ENCODE peak calls at places on chromosomes 12 and 14, in seven cellular contexts. A is cardiac muscle cell; H is CD8-positive, alpha-beta T cell; T is astrocyte of the spinal cord; R is upper lobe of right lung; C is adrenal gland; I is astrocyte of the cerebellum. F is an unnamed sample.
A peak's percentile ranks its signal among the peaks of the same experiment; 100 is the strongest.

GRCh38 chr12:111330800-111331752 is 37.8 kb downstream of the PHETA1 start:
- DNase-seq in T (peak; percentile 50), A (peak; percentile 56), H (no peak), R (no peak), C (no peak), I (peak; percentile 4), F (no peak)

GRCh38 chr12:68792952-68793351 is 15.0 kb upstream of the MDM2 start:
- DNase-seq in A (no peak), R (no peak), I (no peak), T (peak; percentile 22), H (no peak), C (peak; percentile 62), F (no peak)

GRCh38 chr12:53170245-53170644 is 10.3 kb upstream of the ZNF740 start:
- DNase-seq in T (no peak), R (no peak), H (no peak), A (no peak), C (peak; percentile 35), I (no peak), F (no peak)

GRCh38 chr12:16246264-16246663 is 31.2 kb downstream of the SLC15A5 start:
- DNase-seq in I (no peak), T (no peak), R (no peak), A (no peak), C (no peak), H (no peak), F (no peak)

GRCh38 chr14:22850944-22851790 is 14.8 kb downstream of the MMP14 start:
- DNase-seq in I (peak; percentile 89), A (no peak), C (peak; percentile 90), H (no peak), R (peak; percentile 77), T (peak; percentile 95), F (no peak)

GRCh38 chr14:85415015-85415712 is 114.8 kb upstream of the FLRT2 start:
- DNase-seq in I (peak; percentile 42), R (no peak), A (no peak), T (peak; percentile 94), H (no peak), C (peak; percentile 53), F (no peak)

GRCh38 chr12:67512061-67512460 is 136.5 kb upstream of the DYRK2 start:
- DNase-seq in R (no peak), I (peak; percentile 27), A (no peak), H (no peak), T (no peak), C (no peak), F (no peak)

GRCh38 chr14:78083837-78084236 is 86.3 kb upstream of the NRXN3 start:
- DNase-seq in A (no peak), T (no peak), R (no peak), I (no peak), C (no peak), H (no peak), F (no peak)

GRCh38 chr14:68043752-68044151 is 224.2 kb downstream of the RAD51B start:
- DNase-seq in H (no peak), R (no peak), I (no peak), T (no peak), A (no peak), C (no peak), F (no peak)

GRCh38 chr14:59918824-59919581 is 941 bp upstream of the LRRC9 start:
- DNase-seq in H (peak; percentile 12), R (no peak), A (peak; percentile 51), I (peak; percentile 50), C (peak; percentile 60), T (peak; percentile 55), F (no peak)

GRCh38 chr14:90003526-90004312 is 48.0 kb downstream of the TDP1 start:
- DNase-seq in A (no peak), C (no peak), I (no peak), R (no peak), H (no peak), T (no peak), F (no peak)

GRCh38 chr12:47022296-47022695 is 57.1 kb upstream of the PCED1B start:
- DNase-seq in I (peak; percentile 59), H (no peak), A (no peak), C (no peak), R (no peak), T (peak; percentile 82), F (no peak)

GRCh38 chr12:11348439-11348838 is 38.2 kb upstream of the PRB4 start:
- DNase-seq in T (no peak), H (no peak), A (no peak), C (no peak), I (no peak), R (no peak), F (no peak)

GRCh38 chr12:18165422-18165871 is 75.5 kb upstream of the RERGL start:
- DNase-seq in A (no peak), T (peak; percentile 68), H (no peak), I (peak; percentile 29), C (no peak), R (no peak), F (no peak)

GRCh38 chr14:89836830-89837469 is 117.6 kb downstream of the EFCAB11 start:
- DNase-seq in C (no peak), T (no peak), R (no peak), I (no peak), A (no peak), H (no peak), F (no peak)

GRCh38 chr14:94540031-94540794 is 21.0 kb upstream of the SERPINA4 start:
- DNase-seq in C (peak; percentile 60), H (no peak), R (no peak), T (peak; percentile 58), I (no peak), A (no peak), F (no peak)

GRCh38 chr14:95838862-95839261 is 37.8 kb upstream of the TUNAR start:
- DNase-seq in I (no peak), C (no peak), A (no peak), T (no peak), R (no peak), H (no peak), F (no peak)

GRCh38 chr12:15118946-15119345 is 102.3 kb downstream of the RERG start:
- DNase-seq in T (no peak), C (no peak), R (no peak), I (no peak), H (no peak), A (no peak), F (no peak)

GRCh38 chr12:131323879-131324278 is 370.2 kb downstream of the ADGRD1 start:
- DNase-seq in T (no peak), A (no peak), R (no peak), H (no peak), C (no peak), I (no peak), F (no peak)

GRCh38 chr14:57982802-57983201 is 116.9 kb upstream of the SLC35F4 start:
- DNase-seq in T (no peak), H (no peak), R (peak; percentile 75), A (peak; percentile 24), I (no peak), C (peak; percentile 68), F (no peak)

GRCh38 chr12:128938886-128939285 is 85.6 kb downstream of the GLT1D1 start:
- DNase-seq in T (no peak), I (no peak), C (no peak), R (no peak), A (no peak), H (no peak), F (no peak)

GRCh38 chr12:109796057-109796456 is 37.1 kb downstream of the TRPV4 start:
- DNase-seq in R (no peak), A (no peak), I (no peak), H (no peak), T (no peak), C (no peak), F (no peak)

GRCh38 chr12:58364389-58365086 is 423.2 kb downstream of the ATP23 start:
- DNase-seq in R (no peak), C (no peak), A (no peak), I (peak; percentile 99), H (no peak), T (peak; percentile 99), F (no peak)
- TF ChIP-seq CTCF in R (no peak), C (no peak), A (no peak), I (no peak), H (no peak), T (no peak), F (no peak)

GRCh38 chr14:37711499-37712475 is 116.4 kb downstream of the TTC6 start:
- DNase-seq in T (no peak), H (no peak), R (no peak), A (no peak), C (no peak), I (no peak), F (no peak)

GRCh38 chr14:37707716-37708115 is 112.3 kb downstream of the TTC6 start:
- DNase-seq in C (no peak), I (no peak), R (no peak), A (no peak), H (no peak), T (no peak), F (no peak)

GRCh38 chr14:37708481-37708880 is 113.1 kb downstream of the TTC6 start:
- DNase-seq in A (no peak), I (no peak), H (no peak), T (peak; percentile 23), R (no peak), C (no peak), F (no peak)

GRCh38 chr14:37712976-37713431 is 117.6 kb downstream of the TTC6 start:
- DNase-seq in I (no peak), H (no peak), T (no peak), A (no peak), R (no peak), C (no peak), F (no peak)

GRCh38 chr14:37709419-37710195 is 114.2 kb downstream of the TTC6 start:
- DNase-seq in H (no peak), I (peak; percentile 22), R (no peak), T (peak; percentile 39), A (no peak), C (no peak), F (no peak)
- TF ChIP-seq CTCF in H (no peak), I (peak; percentile 27), R (peak; percentile 34), T (peak; percentile 48), A (peak; percentile 38), C (peak; percentile 23), F (no peak)

GRCh38 chr14:93195316-93195999 is 10.3 kb downstream of the LYSET start:
- DNase-seq in H (no peak), T (no peak), A (no peak), I (no peak), C (no peak), R (no peak), F (no peak)

GRCh38 chr14:93199031-93199430 is 7.8 kb downstream of the GON7 start:
- DNase-seq in T (no peak), A (no peak), R (no peak), C (no peak), I (no peak), H (no peak), F (no peak)

GRCh38 chr14:93201155-93201704 is 5.6 kb downstream of the GON7 start:
- DNase-seq in C (no peak), A (no peak), R (no peak), T (no peak), I (no peak), H (no peak), F (no peak)

DNA sequence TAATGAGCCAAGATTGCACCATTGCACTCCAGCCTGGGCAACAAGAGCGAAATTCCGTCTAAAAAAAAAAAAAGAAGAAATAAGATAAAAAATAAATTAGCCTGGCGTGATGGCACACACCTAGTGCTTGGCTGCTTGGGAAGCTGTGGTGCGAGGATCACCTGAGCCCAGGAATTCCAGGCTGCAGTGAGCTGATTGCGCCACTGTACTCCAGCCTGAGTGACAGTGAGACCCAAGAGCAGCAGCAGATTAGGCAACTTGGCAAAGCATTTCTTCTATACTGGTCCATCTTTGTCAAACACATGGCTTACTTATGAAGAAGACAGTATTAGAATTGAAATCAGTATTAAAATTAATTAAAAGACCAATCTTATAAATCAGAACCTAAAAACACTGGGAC is 6.3 kb downstream of the GON7 start:
- DNase-seq in T (no peak), H (no peak), I (no peak), R (peak; percentile 78), A (no peak), C (no peak), F (no peak)
- TF ChIP-seq CTCF in T (no peak), H (no peak), I (no peak), R (no peak), A (no peak), C (no peak), F (no peak)

GRCh38 chr14:88559852-88560251 is 3.0 kb upstream of the ZC3H14 start:
- DNase-seq in R (no peak), H (no peak), A (no peak), T (peak; percentile 64), I (peak; percentile 27), C (no peak), F (no peak)
- TF ChIP-seq CTCF in R (peak; percentile 36), H (no peak), A (peak; percentile 51), T (peak; percentile 59), I (peak; percentile 50), C (peak; percentile 52), F (no peak)

F was measured in activated B cell treated with CpG ODN at 0.5 μM for 24 hours.